ENCODE peak calls at places on chromosomes 12 and 14, in six cellular contexts. Q is IMR-90, V is HepG2, Y is GM12892, D is endothelial cell of umbilical vein, L is Peyer's patch. K is an unnamed sample.

GRCh38 chr14:100649173-100649519 is 61.9 kb upstream of the BEGAIN start:
- DNase-seq in Q (peak), Y (no peak), D (peak), V (no peak), L (no peak), K (no peak)

GRCh38 chr14:97456958-97457357 is 659.8 kb downstream of the VRK1 start:
- DNase-seq in D (no peak), L (no peak), Y (no peak), V (no peak), Q (no peak), K (no peak)

GRCh38 chr12:111643428-111643826 is 42.3 kb downstream of the BRAP start:
- DNase-seq in V (no peak), Q (peak), L (no peak), D (peak), Y (no peak), K (no peak)

GRCh38 chr14:69363055-69363454 is 35.0 kb downstream of the ERH start:
- DNase-seq in V (peak), Y (no peak), L (no peak), Q (peak), D (no peak), K (no peak)

GRCh38 chr14:68979722-68980552 is 835 bp upstream of the ACTN1 start:
- DNase-seq in D (peak), V (no peak), Y (no peak), Q (peak), L (peak), K (peak)

GRCh38 chr12:252634-253033 is 10.0 kb downstream of the SLC6A13 start:
- DNase-seq in D (no peak), L (no peak), V (peak), Q (no peak), Y (no peak), K (no peak)

GRCh38 chr14:45181329-45181728 is 45.6 kb downstream of the FANCM start:
- DNase-seq in V (no peak), Y (no peak), L (no peak), Q (peak), D (peak), K (no peak)

GRCh38 chr12:57205186-57205585 is 11.4 kb upstream of the NXPH4 start:
- DNase-seq in Q (no peak), L (no peak), V (no peak), Y (no peak), D (no peak), K (no peak)

GRCh38 chr12:50174971-50175715 is 8.0 kb upstream of the CERS5 start:
- DNase-seq in V (peak), Q (peak), D (peak), L (no peak), Y (no peak), K (no peak)
- TF ChIP-seq POLR2A in V (no peak), Q (no peak), D (no peak), L (no peak), Y (no peak), K (no peak)

GRCh38 chr12:101256271-101256670 is 23.6 kb upstream of the UTP20 start:
- DNase-seq in Y (no peak), Q (no peak), V (no peak), D (no peak), L (no peak), K (no peak)
- TF ChIP-seq POLR2A in Y (no peak), Q (no peak), V (no peak), D (no peak), L (no peak), K (no peak)

DNA sequence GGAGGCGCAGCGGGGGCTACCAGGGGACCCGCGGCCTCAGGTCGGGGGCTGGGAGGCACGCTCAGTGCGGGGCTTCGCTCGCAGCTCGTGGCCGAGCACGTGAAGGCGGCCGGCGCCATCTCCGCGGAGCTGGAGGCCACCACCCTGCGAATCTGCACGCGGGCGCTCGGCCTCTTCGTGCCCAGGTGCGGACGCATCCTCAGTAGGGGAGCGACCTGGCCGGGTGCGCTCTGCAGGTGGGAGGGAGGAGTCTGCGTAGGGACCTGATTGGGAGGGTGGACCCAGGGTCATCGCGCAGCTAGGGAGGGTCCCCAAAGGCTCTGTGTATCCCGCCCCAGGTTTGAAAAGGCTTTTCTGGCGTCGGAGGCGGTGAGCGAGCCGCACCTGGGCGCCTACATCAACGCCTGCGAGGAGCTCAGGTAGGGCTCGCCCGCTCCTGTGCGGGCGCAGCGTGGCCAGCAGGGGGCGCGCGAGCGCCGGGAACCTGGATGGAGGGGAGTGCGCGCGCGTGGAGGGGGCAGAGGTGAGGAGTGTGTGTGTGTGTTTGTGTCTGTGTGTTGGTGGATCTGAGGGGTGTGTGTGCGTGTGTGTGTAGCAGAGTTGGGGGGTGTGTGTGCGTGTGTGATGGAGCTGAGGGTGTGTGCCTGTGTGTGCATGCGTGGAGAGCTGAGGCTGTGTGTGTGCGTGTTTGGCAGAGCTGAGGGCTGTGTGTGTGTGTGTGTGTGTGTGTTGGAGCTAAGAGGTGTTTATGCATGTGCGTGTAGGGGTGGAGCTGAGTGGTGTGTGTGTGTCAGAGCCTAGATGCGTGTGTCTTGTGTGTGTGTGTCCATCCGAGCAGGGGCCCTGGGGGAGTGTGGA is 10.4 kb downstream of the EXOC3L4 start:
- DNase-seq in D (no peak), Y (peak), V (no peak), L (peak), Q (peak), K (peak)
- TF ChIP-seq POLR2A in D (no peak), Y (no peak), V (peak), L (peak), Q (no peak), K (no peak)

DNA sequence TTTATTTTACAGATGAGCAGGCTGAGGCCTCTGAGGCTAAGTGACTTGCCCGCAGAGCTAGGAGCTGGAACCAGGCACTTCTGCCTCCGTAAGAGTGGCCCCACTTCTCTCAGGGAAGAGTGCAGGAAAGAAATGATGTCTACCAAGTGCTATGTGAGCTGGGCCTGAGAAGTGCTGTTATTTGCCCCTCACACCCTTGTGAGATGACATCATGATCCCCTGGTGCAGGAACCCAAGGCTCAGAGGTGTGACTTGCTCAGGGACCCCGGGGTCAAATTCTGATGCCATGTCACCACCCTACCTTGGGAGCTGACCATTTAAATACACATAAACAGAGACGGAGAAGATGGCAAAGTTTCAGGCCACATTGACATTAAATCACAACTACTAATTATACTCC is 63.7 kb upstream of the DDX11 start:
- DNase-seq in L (no peak), V (no peak), Q (no peak), D (no peak), Y (no peak), K (no peak)
- TF ChIP-seq POLR2A in L (no peak), V (no peak), Q (no peak), D (no peak), Y (no peak), K (no peak)

GRCh38 chr14:103422981-103423600 is 37.9 kb downstream of the MARK3 start:
- DNase-seq in V (no peak), D (no peak), L (no peak), Q (peak), Y (no peak), K (no peak)

GRCh38 chr14:103433902-103434563 is 48.8 kb downstream of the MARK3 start:
- DNase-seq in V (no peak), L (no peak), Y (no peak), Q (no peak), D (no peak), K (no peak)

GRCh38 chr14:103427485-103428443 is 42.5 kb downstream of the MARK3 start:
- DNase-seq in V (no peak), Q (peak), D (peak), Y (no peak), L (no peak), K (no peak)

GRCh38 chr14:103432627-103433026 is 47.4 kb downstream of the MARK3 start:
- DNase-seq in Y (no peak), Q (no peak), D (no peak), L (no peak), V (no peak), K (no peak)

DNA sequence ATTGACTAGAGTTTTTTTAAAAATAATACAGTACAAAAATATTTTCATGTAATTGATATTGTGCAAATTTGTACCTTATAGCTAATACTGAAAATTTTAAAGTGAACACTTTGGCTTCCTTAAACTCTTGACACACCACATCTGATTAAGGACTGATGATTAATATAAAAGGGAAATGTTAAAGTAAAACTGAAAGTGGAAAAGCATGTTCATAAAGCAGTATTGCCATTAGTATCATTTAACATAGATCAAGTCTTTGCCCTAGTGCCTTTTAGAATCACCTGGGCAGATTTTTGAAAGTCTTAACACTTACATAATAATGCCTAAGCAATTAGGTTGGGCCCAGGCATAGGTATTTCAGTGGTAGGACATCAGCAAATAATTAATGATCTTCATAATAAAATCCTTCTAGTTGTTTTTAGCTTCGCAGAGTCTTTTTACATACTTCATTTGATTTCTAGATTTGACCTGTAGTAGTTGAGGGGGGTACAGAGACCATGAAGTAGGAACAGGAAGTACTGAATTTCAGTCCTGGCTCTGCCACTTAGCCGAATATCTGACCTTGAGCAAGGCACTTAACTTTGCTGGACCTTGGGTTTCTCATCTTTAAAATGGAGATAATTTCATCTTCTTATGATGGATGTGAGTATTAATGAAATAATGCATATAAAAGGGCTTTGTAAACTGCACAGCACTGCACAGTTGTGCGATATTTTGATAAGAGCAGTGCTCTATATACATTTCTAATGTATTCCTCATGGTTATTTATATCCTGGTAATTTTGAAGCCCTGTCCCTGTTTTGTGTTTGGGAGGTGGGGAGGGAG is 43.7 kb downstream of the MARK3 start:
- DNase-seq in D (peak), V (no peak), Y (no peak), Q (no peak), L (no peak), K (no peak)
- TF ChIP-seq POLR2A in D (no peak), V (no peak), Y (no peak), Q (no peak), L (no peak), K (no peak)

DNA sequence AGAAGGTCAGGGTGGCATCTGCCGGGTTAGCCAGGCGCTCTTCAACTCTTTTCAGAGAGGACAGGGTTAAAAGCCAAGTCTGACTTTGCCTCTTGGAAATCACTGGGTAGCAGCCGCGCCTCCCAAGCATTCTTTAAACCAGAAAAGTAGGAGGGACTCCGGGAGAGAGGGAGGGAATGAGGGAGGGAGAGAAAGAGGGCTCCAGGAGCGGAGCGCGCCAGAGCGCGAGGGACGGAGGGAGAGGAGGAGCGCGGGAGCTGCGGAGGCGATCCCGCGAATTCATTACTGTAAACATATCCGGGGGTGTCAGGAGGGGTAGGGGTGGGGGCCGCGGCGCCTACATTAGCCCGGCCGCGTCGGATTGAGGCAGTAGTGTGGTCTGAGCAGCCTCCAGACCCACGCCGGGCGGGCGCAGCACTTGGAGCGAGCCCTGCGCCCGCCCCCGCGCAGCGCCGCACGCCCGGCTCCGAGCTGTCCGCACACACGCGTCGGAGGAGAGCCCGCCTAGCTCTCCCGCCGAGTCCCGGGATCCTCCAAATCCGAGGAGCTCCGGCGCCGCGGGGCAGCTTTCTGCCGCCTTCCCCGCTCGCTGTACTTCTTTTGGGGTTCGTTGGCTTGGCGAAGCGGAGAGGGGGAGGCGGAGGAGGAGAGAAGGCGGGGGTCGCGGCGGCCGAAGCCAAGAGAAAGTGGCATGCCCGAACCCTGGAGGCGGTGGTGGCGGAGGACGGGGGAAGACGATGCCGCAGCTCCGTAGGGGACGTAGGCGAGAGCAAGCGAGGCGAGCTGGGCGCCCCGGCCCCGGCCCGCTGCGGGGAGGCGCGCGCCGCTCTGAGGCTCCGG is 3.3 kb downstream of the FLRT2 start:
- DNase-seq in L (peak), Y (no peak), Q (peak), D (peak), V (no peak), K (peak)
- TF ChIP-seq POLR2A in L (no peak), Y (no peak), Q (peak), D (peak), V (no peak), K (no peak)

GRCh38 chr12:105596731-105597130 is 266.2 kb downstream of the C12orf75 start:
- DNase-seq in Y (no peak), Q (no peak), L (no peak), V (no peak), D (no peak), K (no peak)
- TF ChIP-seq POLR2A in Y (no peak), Q (no peak), L (no peak), V (no peak), D (no peak), K (no peak)

K was measured in breast epithelium.